ENCODE peak calls at places on chromosome 20, in six cellular contexts. B is mammary epithelial cell, K is esophagus squamous epithelium, Z is heart left ventricle, I is endodermal cell, Q is Peyer's patch. V is an unnamed sample. For H3K36me3, the result is how much of the 10 kb centered on the place peaks cover.

GRCh38 chr20:2780948-2781347 is 19.5 kb downstream of the CPXM1 start:
- DNase-seq in Q (no peak), K (no peak), I (no peak), Z (no peak), B (no peak), V (no peak)

GRCh38 chr20:21607971-21608735 is 94.3 kb upstream of the NKX2-2 start:
- DNase-seq in Q (no peak), I (no peak), Z (no peak), K (no peak), B (no peak), V (no peak)

GRCh38 chr20:53381568-53382262 is 211.9 kb downstream of the ZNF217 start:
- DNase-seq in I (no peak), Z (no peak), Q (no peak), K (no peak), B (peak), V (no peak)

GRCh38 chr20:56760610-56761009 is 131.5 kb downstream of the TFAP2C start:
- DNase-seq in K (no peak), Z (no peak), B (peak), I (no peak), Q (no peak), V (no peak)

GRCh38 chr20:17648782-17649730 is 33.0 kb downstream of the RRBP1 start:
- DNase-seq in Z (no peak), Q (no peak), I (peak), B (no peak), K (no peak), V (no peak)

GRCh38 chr20:23048283-23049200 is 930 bp downstream of the THBD start:
- DNase-seq in K (no peak), B (peak), Z (peak), Q (no peak), I (peak), V (peak)

GRCh38 chr20:45523833-45524232 is 8.4 kb upstream of the SPINT3 start:
- DNase-seq in Z (no peak), B (peak), I (no peak), K (no peak), Q (no peak), V (no peak)

GRCh38 chr20:7155282-7155681 is 387.8 kb downstream of the BMP2 start:
- DNase-seq in I (no peak), K (no peak), Z (no peak), B (no peak), Q (no peak), V (no peak)

GRCh38 chr20:22490287-22491187 is 93.8 kb downstream of the FOXA2 start:
- DNase-seq in I (peak), B (no peak), K (no peak), Q (no peak), Z (no peak), V (no peak)

GRCh38 chr20:53080969-53081871 is 109.1 kb downstream of the TSHZ2 start:
- DNase-seq in Z (no peak), B (peak), I (no peak), Q (no peak), K (no peak), V (peak)

GRCh38 chr20:44848254-44849015 is 37.1 kb upstream of the YWHAB start:
- DNase-seq in I (no peak), B (peak), Z (no peak), K (no peak), Q (no peak), V (no peak)

DNA sequence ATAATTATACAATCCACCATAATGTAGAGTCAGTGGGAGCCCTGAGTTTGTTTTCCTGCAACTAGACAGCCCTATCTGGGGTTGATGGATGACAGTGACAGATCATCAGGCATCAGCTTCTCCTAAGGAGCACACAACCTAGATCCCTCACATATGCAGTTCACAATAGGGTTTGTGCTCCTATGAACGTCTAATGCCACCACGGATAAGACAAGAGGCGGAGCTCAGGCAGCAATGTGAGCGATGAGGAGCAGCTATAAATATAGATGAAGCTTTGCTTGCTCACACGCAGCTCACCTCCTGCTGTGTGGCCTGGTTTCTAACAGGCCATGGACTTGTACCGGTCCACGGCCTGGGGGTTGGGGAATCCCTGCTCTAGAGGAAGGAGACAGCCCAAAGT is 25.9 kb downstream of the EDEM2 start:
- DNase-seq in B (no peak), K (no peak), Q (no peak), I (no peak), Z (no peak), V (no peak)
- H3K36me3 ChIP-seq in B (under half), K (under half), Q (under half), I (half or more), Z (half or more), V (under half)

GRCh38 chr20:40510622-40511021 is 178.4 kb downstream of the MAFB start:
- DNase-seq in Q (no peak), B (no peak), I (peak), K (no peak), Z (no peak), V (no peak)
- H3K36me3 ChIP-seq in Q (under half), B (under half), I (under half), K (under half), Z (under half), V (under half)

GRCh38 chr20:31770243-31770642 is 31.2 kb downstream of the TPX2 start:
- DNase-seq in I (no peak), Z (no peak), Q (no peak), K (no peak), B (no peak), V (no peak)
- H3K36me3 ChIP-seq in I (half or more), Z (under half), Q (under half), K (under half), B (under half), V (under half)

GRCh38 chr20:46708172-46708860 is 1.1 kb upstream of the SLC2A10 start:
- DNase-seq in B (no peak), Q (no peak), Z (no peak), K (no peak), I (peak), V (no peak)
- H3K36me3 ChIP-seq in B (under half), Q (under half), Z (under half), K (under half), I (under half), V (under half)

GRCh38 chr20:49043000-49043399 is 3.1 kb upstream of the CSE1L start:
- DNase-seq in B (peak), K (no peak), I (peak), Q (no peak), Z (no peak), V (no peak)
- H3K36me3 ChIP-seq in B (under half), K (under half), I (under half), Q (under half), Z (under half), V (under half)

GRCh38 chr20:38148328-38149102 is 16.6 kb downstream of the TGM2 start:
- DNase-seq in I (no peak), B (no peak), K (no peak), Z (no peak), Q (no peak), V (no peak)
- H3K36me3 ChIP-seq in I (under half), B (under half), K (under half), Z (half or more), Q (under half), V (under half)